ENCODE peak calls at places on chromosome 22, in six cellular contexts. R is GM23248, C is prostate gland, T is psoas muscle, F is suprapubic skin, N is transverse colon. S is an unnamed sample.

GRCh38 chr22:31526275-31526674 is 29.9 kb downstream of the SFI1 start:
- DNase-seq in N (no peak), T (no peak), F (no peak), C (no peak), R (no peak), S (no peak)

GRCh38 chr22:49720279-49720959 is 107.3 kb downstream of the BRD1 start:
- DNase-seq in R (no peak), N (no peak), F (no peak), C (no peak), T (no peak), S (no peak)

GRCh38 chr22:43824724-43825485 is 12.8 kb upstream of the EFCAB6 start:
- DNase-seq in N (no peak), F (peak; percentile 52), C (no peak), T (peak; percentile 32), R (no peak), S (no peak)

GRCh38 chr22:22369962-22370265 is 125.3 kb downstream of the VPREB1 start:
- DNase-seq in N (no peak), R (no peak), C (no peak), T (no peak), F (no peak), S (peak; percentile 79)

GRCh38 chr22:27474112-27474571 is 327.4 kb downstream of the MN1 start:
- DNase-seq in F (no peak), R (peak; percentile 48), C (no peak), T (no peak), N (no peak), S (no peak)

GRCh38 chr22:49574861-49575702 is 252.6 kb downstream of the BRD1 start:
- DNase-seq in C (no peak), T (peak; percentile 31), F (no peak), R (no peak), N (peak; percentile 2), S (no peak)

GRCh38 chr22:17563936-17564391 is 666 bp downstream of the SLC25A18 start:
- DNase-seq in N (peak; percentile 27), R (peak; percentile 81), T (no peak), C (no peak), F (no peak), S (no peak)

GRCh38 chr22:42976131-42976530 is 38.8 kb downstream of the PACSIN2 start:
- DNase-seq in T (no peak), N (peak; percentile 65), C (no peak), F (no peak), R (no peak), S (no peak)

GRCh38 chr22:19179472-19180048 is 1.0 kb upstream of the SLC25A1 start:
- DNase-seq in C (peak; percentile 75), F (no peak), N (peak; percentile 86), T (peak; percentile 87), R (peak; percentile 90), S (peak; percentile 82)

GRCh38 chr22:40194656-40195055 is 16.9 kb downstream of the TNRC6B start:
- DNase-seq in N (no peak), F (no peak), R (no peak), C (no peak), T (no peak), S (no peak)

GRCh38 chr22:35661377-35661937 is 13.2 kb downstream of the APOL6 start:
- DNase-seq in R (peak; percentile 73), T (no peak), F (no peak), N (no peak), C (no peak), S (no peak)

GRCh38 chr22:41256254-41256897 is 15.6 kb upstream of the CHADL start:
- DNase-seq in T (no peak), C (no peak), F (no peak), N (no peak), R (peak; percentile 86), S (no peak)

GRCh38 chr22:43113516-43114251 is 3.1 kb downstream of the BIK start:
- DNase-seq in N (peak; percentile 39), C (peak; percentile 84), F (no peak), R (no peak), T (no peak), S (no peak)

GRCh38 chr22:43384863-43385262 is 27.0 kb upstream of the MPPED1 start:
- DNase-seq in C (no peak), F (no peak), N (no peak), T (no peak), R (no peak), S (no peak)

GRCh38 chr22:40285508-40285907 is 60.8 kb upstream of the ADSL start:
- DNase-seq in T (no peak), N (no peak), F (no peak), R (no peak), C (no peak), S (no peak)

GRCh38 chr22:49368221-49368975 is 459.3 kb downstream of the BRD1 start:
- DNase-seq in F (no peak), R (no peak), N (no peak), T (no peak), C (no peak), S (no peak)

GRCh38 chr22:42396621-42397331 is 35.4 kb downstream of the NFAM1 start:
- DNase-seq in F (no peak), N (peak; percentile 17), C (no peak), R (no peak), T (no peak), S (no peak)

GRCh38 chr22:26357281-26357680 is 71.8 kb upstream of the ASPHD2 start:
- DNase-seq in T (no peak), R (no peak), F (no peak), N (no peak), C (no peak), S (no peak)

GRCh38 chr22:28034760-28035401 is 115.8 kb upstream of the PITPNB start:
- DNase-seq in N (peak; percentile 41), T (peak; percentile 95), R (peak; percentile 62), C (peak; percentile 79), F (peak; percentile 84), S (peak; percentile 93)

GRCh38 chr22:27876684-27877083 is 42.4 kb downstream of the PITPNB start:
- DNase-seq in C (no peak), N (no peak), F (no peak), R (peak; percentile 87), T (no peak), S (peak; percentile 85)

GRCh38 chr22:35070451-35071093 is 4.6 kb downstream of the ISX start:
- DNase-seq in F (peak; percentile 45), C (no peak), T (no peak), R (no peak), N (no peak), S (no peak)

GRCh38 chr22:50498322-50498861 is 9.1 kb downstream of the LMF2 start:
- DNase-seq in N (peak; percentile 84), R (peak; percentile 79), C (peak; percentile 66), F (peak; percentile 77), T (no peak), S (peak; percentile 94)

GRCh38 chr22:48574776-48575566 is 1252.7 kb downstream of the BRD1 start:
- DNase-seq in R (peak; percentile 42), T (peak; percentile 51), C (peak; percentile 40), F (no peak), N (peak; percentile 12), S (no peak)

GRCh38 chr22:38462960-38463784 is 4.7 kb upstream of the KDELR3 start:
- DNase-seq in F (no peak), R (no peak), T (peak; percentile 54), C (no peak), N (no peak), S (peak; percentile 60)

GRCh38 chr22:48534395-48534958 is 1293.2 kb downstream of the BRD1 start:
- DNase-seq in R (no peak), F (no peak), T (no peak), C (no peak), N (no peak), S (no peak)

GRCh38 chr22:37309221-37310074 is 27.1 kb downstream of the CYTH4 start:
- DNase-seq in N (peak; percentile 45), T (peak; percentile 39), C (no peak), R (no peak), F (no peak), S (no peak)
- H3K4me3 ChIP-seq in N (no peak overlapping the region), T (no peak overlapping the region), C (no peak overlapping the region), R (no peak overlapping the region), F (no peak overlapping the region), S (no peak overlapping the region)

GRCh38 chr22:20940178-20940790 is 23.1 kb downstream of the CRKL start:
- DNase-seq in R (peak; percentile 55), T (no peak), F (no peak), C (no peak), N (no peak), S (no peak)
- H3K36me3 ChIP-seq in R (no peaks in the 10 kb centered on the region), T (peaks cover 13% of the 10 kb centered on the region), F (peaks cover 4% of the 10 kb centered on the region), C (no peaks in the 10 kb centered on the region), N (no peaks in the 10 kb centered on the region), S (peaks cover 44% of the 10 kb centered on the region)

GRCh38 chr22:37186997-37187522 is 987 bp downstream of the C1QTNF6 start:
- DNase-seq in F (no peak), T (peak; percentile 34), R (peak; percentile 24), C (no peak), N (no peak), S (no peak)
- H3K4me1 ChIP-seq in F (peaks cover 43% of the 10 kb centered on the region), T (peaks cover 39% of the 10 kb centered on the region), R (peaks cover 38% of the 10 kb centered on the region), C (peaks cover 14% of the 10 kb centered on the region), N (peaks cover 57% of the 10 kb centered on the region), S (no peaks in the 10 kb centered on the region)

DNA sequence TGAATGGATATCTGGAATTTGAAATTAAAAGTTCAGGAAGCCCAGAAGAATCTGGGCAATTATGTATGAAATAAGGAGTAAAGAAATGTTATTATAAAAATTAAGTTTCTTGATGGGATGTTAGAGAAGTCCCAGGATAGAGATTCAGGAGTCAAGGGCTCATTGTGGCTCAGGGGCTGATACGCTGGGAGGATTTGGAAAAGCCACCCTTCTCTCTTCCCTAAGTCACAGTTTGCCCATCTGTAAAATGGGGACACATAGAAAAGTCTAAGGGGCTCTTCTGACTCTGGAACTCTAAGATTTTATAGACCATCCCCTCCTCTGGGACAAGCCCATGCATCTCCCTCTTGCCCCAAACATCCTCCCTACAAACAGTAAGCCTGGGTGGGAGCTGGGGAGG is 118.1 kb downstream of the TIMP3 start:
- DNase-seq in C (no peak), N (no peak), R (no peak), T (no peak), F (no peak), S (no peak)
- H3K4me3 ChIP-seq in C (no peak overlapping the region), N (no peak overlapping the region), R (no peak overlapping the region), T (no peak overlapping the region), F (no peak overlapping the region), S (no peak overlapping the region)

GRCh38 chr22:23832226-23833016 is 6.4 kb downstream of the DERL3 start:
- DNase-seq in C (no peak), T (peak; percentile 28), R (no peak), N (no peak), F (peak; percentile 67), S (no peak)
- H3K36me3 ChIP-seq in C (no peaks in the 10 kb centered on the region), T (peaks cover 34% of the 10 kb centered on the region), R (no peaks in the 10 kb centered on the region), N (no peaks in the 10 kb centered on the region), F (peaks cover 69% of the 10 kb centered on the region), S (peaks cover 65% of the 10 kb centered on the region)

GRCh38 chr22:24207264-24208011 is 26.2 kb downstream of the SUSD2 start:
- DNase-seq in N (no peak), T (no peak), C (no peak), F (no peak), R (peak; percentile 53), S (no peak)
- H3K4me1 ChIP-seq in N (peaks cover 25% of the 10 kb centered on the region), T (peaks cover 4% of the 10 kb centered on the region), C (peaks cover 10% of the 10 kb centered on the region), F (peaks cover 27% of the 10 kb centered on the region), R (peaks cover 45% of the 10 kb centered on the region), S (no peaks in the 10 kb centered on the region)

DNA sequence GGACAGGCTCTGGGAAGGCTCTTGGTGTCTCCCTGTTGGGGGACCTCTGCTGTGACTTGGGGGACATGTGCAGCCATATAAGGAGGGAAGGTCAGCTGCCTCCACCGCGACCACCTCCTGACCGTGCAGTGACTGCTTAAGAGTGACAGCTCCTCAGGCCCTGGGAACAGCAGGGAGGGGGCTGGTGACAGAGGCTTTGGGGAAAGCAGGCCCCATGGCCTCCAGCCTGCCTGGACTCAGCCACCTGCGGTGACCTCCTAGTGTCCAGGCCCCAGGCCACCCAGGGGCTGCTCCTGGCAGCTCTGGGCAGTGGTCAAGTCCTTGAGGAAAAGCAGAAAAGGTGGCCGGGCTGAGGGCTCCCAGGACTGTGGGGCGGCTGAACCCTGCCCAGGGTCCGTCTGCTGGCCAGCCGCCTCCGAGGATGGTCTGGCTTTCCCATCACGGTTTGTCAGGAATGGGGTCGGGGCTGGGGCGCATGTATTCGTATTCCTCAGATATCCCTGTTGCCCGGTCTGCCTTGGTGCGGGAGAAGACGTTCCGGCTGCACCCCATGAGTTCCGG is 96.8 kb downstream of the WNT7B start:
- DNase-seq in N (no peak), T (peak; percentile 23), F (peak; percentile 78), R (no peak), C (no peak), S (no peak)
- H3K4me3 ChIP-seq in N (no peak overlapping the region), T (no peak overlapping the region), F (peak overlapping the region; percentile 19), R (peak overlapping the region; percentile 33), C (no peak overlapping the region), S (no peak overlapping the region)

S was measured in SJCRH30.